ENCODE peak calls at places on chromosomes 2 and 18, in five cellular contexts. V, L, M, X and U are unnamed samples.

GRCh38 chr2:38959938-38960608 is 70.4 kb downstream of the ARHGEF33 start:
- DNase-seq in V (peak; percentile 76), L (no peak), M (peak; percentile 56), X (peak; percentile 91), U (peak; percentile 25)

GRCh38 chr18:49597152-49597551 is 35.3 kb downstream of the LIPG start:
- DNase-seq in V (no peak), L (no peak), M (no peak), X (no peak), U (no peak)

GRCh38 chr18:4260107-4260506 is 195.0 kb downstream of the DLGAP1 start:
- DNase-seq in V (no peak), L (no peak), M (no peak), X (no peak), U (no peak)

GRCh38 chr2:24512836-24513235 is 21.8 kb downstream of the NCOA1 start:
- DNase-seq in V (no peak), L (no peak), M (no peak), X (peak; percentile 45), U (no peak)

GRCh38 chr2:123958011-123958410 is 67.1 kb upstream of the CNTNAP5 start:
- DNase-seq in V (no peak), L (no peak), M (no peak), X (no peak), U (no peak)

GRCh38 chr2:128412181-128412871 is 93.7 kb upstream of the HS6ST1 start:
- DNase-seq in V (peak; percentile 31), L (no peak), M (no peak), X (peak; percentile 15), U (no peak)

GRCh38 chr2:237062585-237062984 is 23.1 kb upstream of the COPS8 start:
- DNase-seq in V (no peak), L (no peak), M (no peak), X (peak; percentile 43), U (no peak)

GRCh38 chr2:104847821-104848160 is 6.1 kb upstream of the POU3F3 start:
- DNase-seq in V (no peak), L (no peak), M (no peak), X (no peak), U (no peak)

GRCh38 chr18:54181856-54182612 is 42.4 kb downstream of the MBD2 start:
- DNase-seq in V (no peak), L (no peak), M (no peak), X (peak; percentile 18), U (no peak)

GRCh38 chr2:239392072-239392357 is 8.8 kb downstream of the HDAC4 start:
- DNase-seq in V (no peak), L (no peak), M (no peak), X (no peak), U (no peak)

GRCh38 chr2:67898605-67899004 is 164.2 kb downstream of the C1D start:
- DNase-seq in V (no peak), L (no peak), M (no peak), X (no peak), U (no peak)

GRCh38 chr2:133171396-133172004 is 396.8 kb downstream of the NCKAP5 start:
- DNase-seq in V (no peak), L (peak; percentile 48), M (peak; percentile 71), X (peak; percentile 60), U (no peak)

GRCh38 chr18:48997985-48998831 is 47.4 kb upstream of the SMAD7 start:
- DNase-seq in V (no peak), L (peak; percentile 82), M (no peak), X (peak; percentile 98), U (peak; percentile 82)

GRCh38 chr2:143151111-143151752 is 22.0 kb downstream of the ARHGAP15 start:
- DNase-seq in V (no peak), L (no peak), M (no peak), X (no peak), U (no peak)

GRCh38 chr2:143148757-143149156 is 19.5 kb downstream of the ARHGAP15 start:
- DNase-seq in V (no peak), L (no peak), M (no peak), X (no peak), U (no peak)

GRCh38 chr2:143152652-143153051 is 23.4 kb downstream of the ARHGAP15 start:
- DNase-seq in V (no peak), L (no peak), M (no peak), X (no peak), U (no peak)

GRCh38 chr2:143152219-143152618 is 23.0 kb downstream of the ARHGAP15 start:
- DNase-seq in V (no peak), L (no peak), M (no peak), X (no peak), U (no peak)

DNA sequence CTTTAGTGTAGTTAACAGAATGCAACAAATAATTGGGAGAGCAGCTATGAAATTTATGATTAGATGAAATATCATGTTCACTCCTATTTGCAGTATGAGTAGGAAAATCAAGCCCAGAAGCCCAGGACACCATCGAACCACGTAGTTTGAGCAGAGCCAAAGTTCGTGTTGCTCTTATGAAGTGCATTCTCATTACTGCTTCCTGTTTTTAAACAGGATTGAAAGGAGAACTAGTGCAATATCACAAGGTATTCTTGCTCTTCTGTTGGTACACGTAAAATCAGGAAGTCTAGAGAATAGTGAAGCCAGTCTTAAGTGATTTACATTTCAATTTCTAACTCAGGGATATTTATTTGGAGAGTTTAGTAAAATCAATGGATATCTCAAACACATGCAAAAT is 21.1 kb downstream of the ARHGAP15 start:
- DNase-seq in V (no peak), L (no peak), M (no peak), X (no peak), U (no peak)
- H3K4me1 ChIP-seq in V (no peaks in the 10 kb centered on the region), L (no peaks in the 10 kb centered on the region), M (no peaks in the 10 kb centered on the region), X (no peaks in the 10 kb centered on the region), U (peaks cover 3% of the 10 kb centered on the region)

DNA sequence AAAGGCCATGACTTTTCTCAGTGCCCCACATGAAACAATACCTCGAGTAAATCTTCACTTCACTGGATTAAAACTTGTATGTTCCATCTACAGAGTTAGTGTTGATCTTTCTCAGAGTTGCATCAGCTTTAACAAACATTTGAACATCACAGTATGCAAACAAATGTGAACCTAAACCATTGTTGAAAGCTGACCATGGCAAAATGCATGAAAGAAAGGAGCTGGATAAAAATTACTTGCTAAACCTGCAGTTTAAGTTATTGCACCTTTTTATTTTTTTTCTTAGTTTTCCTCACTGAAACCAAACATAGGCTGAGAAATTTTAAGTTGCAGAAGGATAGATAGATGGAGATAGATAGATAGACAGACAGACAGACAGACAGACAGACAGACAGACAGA is 107.2 kb upstream of the UGP2 start:
- DNase-seq in V (no peak), L (peak; percentile 22), M (no peak), X (no peak), U (no peak)
- H3K4me1 ChIP-seq in V (no peaks in the 10 kb centered on the region), L (no peaks in the 10 kb centered on the region), M (no peaks in the 10 kb centered on the region), X (peaks cover 6% of the 10 kb centered on the region), U (peaks cover 22% of the 10 kb centered on the region)

DNA sequence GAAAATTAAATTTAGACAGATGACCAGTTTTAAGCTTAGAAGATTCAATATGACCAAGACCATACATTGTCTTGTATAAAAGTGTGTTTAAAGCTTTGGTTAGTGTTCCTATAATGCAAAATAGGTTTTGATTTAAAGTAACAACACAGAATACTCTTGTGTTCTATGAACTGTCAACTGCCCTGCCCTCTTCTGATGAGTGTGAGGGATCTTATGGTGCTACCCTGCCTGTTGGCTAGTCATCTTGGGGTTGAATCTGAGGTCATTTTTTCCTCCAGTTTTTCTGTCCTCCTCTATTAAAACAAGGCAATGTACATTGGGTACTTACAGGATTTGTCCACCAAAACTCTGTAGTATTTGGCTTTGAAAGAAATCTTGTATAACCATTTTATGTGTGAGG is 129.0 kb downstream of the SPTBN1 start:
- DNase-seq in V (no peak), L (no peak), M (no peak), X (no peak), U (no peak)
- H3K4me1 ChIP-seq in V (peaks cover 11% of the 10 kb centered on the region), L (peaks cover 51% of the 10 kb centered on the region), M (peaks cover 6% of the 10 kb centered on the region), X (peaks cover 2% of the 10 kb centered on the region), U (peaks cover 59% of the 10 kb centered on the region)

DNA sequence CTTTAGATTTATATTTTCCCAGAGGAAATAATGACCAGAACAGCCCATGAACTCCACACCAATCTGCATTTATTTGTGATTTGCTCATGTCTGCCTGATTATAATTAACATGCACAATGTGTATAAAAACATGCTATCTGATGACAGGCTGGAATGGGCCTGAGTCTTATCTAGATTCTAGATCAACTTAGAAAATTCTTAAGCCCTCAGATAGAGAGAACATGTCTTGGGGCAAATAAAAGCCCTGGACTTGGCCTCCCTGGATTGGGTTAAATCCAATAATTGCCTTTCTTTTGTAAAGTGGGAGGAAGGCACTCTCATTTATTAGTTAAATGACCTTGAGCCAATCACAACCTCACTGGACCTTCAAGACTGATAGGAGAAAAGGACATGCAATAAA is 61.8 kb downstream of the EVA1A start:
- DNase-seq in V (no peak), L (no peak), M (no peak), X (no peak), U (no peak)
- H3K4me1 ChIP-seq in V (peaks cover 2% of the 10 kb centered on the region), L (no peaks in the 10 kb centered on the region), M (peaks cover 10% of the 10 kb centered on the region), X (peaks cover 9% of the 10 kb centered on the region), U (no peaks in the 10 kb centered on the region)

GRCh38 chr2:75320893-75321292 is 121.6 kb upstream of the TACR1 start:
- DNase-seq in V (no peak), L (no peak), M (no peak), X (no peak), U (no peak)
- H3K4me1 ChIP-seq in V (peaks cover 3% of the 10 kb centered on the region), L (no peaks in the 10 kb centered on the region), M (peaks cover 6% of the 10 kb centered on the region), X (no peaks in the 10 kb centered on the region), U (no peaks in the 10 kb centered on the region)

DNA sequence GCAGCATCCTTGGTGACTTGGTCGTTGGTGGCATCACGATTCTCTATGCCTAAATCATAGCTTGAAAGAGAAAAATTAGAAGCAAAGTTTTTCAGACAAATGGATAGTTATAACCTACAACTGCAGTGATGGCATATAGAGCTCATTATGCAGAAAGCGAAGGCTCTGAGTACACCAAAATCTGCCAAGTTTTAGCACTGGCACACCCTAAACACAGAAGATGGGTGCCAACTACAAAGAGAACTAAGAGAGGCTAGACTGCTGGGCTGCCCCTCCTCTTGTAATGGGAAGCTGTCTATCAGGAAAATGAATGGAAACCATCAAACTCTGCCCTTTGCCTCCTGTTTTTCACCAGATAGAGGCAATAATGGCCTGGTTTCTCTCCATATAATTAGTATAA is 6.3 kb downstream of the IDH1 start:
- DNase-seq in V (no peak), L (no peak), M (no peak), X (no peak), U (no peak)
- H3K4me1 ChIP-seq in V (peaks cover 4% of the 10 kb centered on the region), L (peaks cover 8% of the 10 kb centered on the region), M (peaks cover 19% of the 10 kb centered on the region), X (no peaks in the 10 kb centered on the region), U (peaks cover 35% of the 10 kb centered on the region)

GRCh38 chr2:217852812-217853211 is 150.0 kb downstream of the TNS1 start:
- DNase-seq in V (no peak), L (no peak), M (no peak), X (no peak), U (no peak)

GRCh38 chr2:217854684-217855083 is 148.1 kb downstream of the TNS1 start:
- DNase-seq in V (no peak), L (no peak), M (no peak), X (no peak), U (no peak)

GRCh38 chr2:217856159-217856558 is 146.6 kb downstream of the TNS1 start:
- DNase-seq in V (no peak), L (no peak), M (no peak), X (no peak), U (no peak)

GRCh38 chr2:217853301-217853881 is 149.4 kb downstream of the TNS1 start:
- DNase-seq in V (no peak), L (no peak), M (no peak), X (peak; percentile 30), U (no peak)

GRCh38 chr2:217853961-217854360 is 148.8 kb downstream of the TNS1 start:
- DNase-seq in V (no peak), L (no peak), M (no peak), X (no peak), U (no peak)
- H3K4me1 ChIP-seq in V (no peaks in the 10 kb centered on the region), L (no peaks in the 10 kb centered on the region), M (peaks cover 24% of the 10 kb centered on the region), X (peaks cover 52% of the 10 kb centered on the region), U (peaks cover 96% of the 10 kb centered on the region)